ENCODE peak calls at places on chromosomes 5 and 9, in seven cellular contexts. M is left ventricle myocardium inferior; I is nephron progenitor cell; S is breast epithelium; Y is CD8-positive, alpha-beta T cell; U is IMR-90; Z is RWPE1. F is an unnamed sample.

GRCh38 chr9:130866474-130866965 is 30.1 kb downstream of the QRFP start:
- DNase-seq in M (no peak), I (peak; percentile 81), S (peak; percentile 72), Y (peak; percentile 40), U (peak; percentile 89), Z (peak; percentile 90), F (no peak)

GRCh38 chr5:139708877-139709586 is 60.9 kb downstream of the CXXC5 start:
- DNase-seq in M (peak; percentile 62), I (peak; percentile 82), S (peak; percentile 50), Y (no peak), U (peak; percentile 28), Z (no peak), F (peak; percentile 68)

GRCh38 chr5:178282391-178282790 is 49.8 kb upstream of the PHYKPL start:
- DNase-seq in M (no peak), I (no peak), S (no peak), Y (no peak), U (no peak), Z (no peak), F (peak; percentile 40)

GRCh38 chr5:132483101-132483500 is 7.5 kb downstream of the IRF1 start:
- DNase-seq in M (no peak), I (no peak), S (no peak), Y (peak; percentile 22), U (no peak), Z (no peak), F (no peak)

GRCh38 chr5:149748471-149749094 is 18.5 kb downstream of the PPARGC1B start:
- DNase-seq in M (no peak), I (no peak), S (no peak), Y (no peak), U (no peak), Z (no peak), F (no peak)

GRCh38 chr9:36392489-36392888 is 7.6 kb downstream of the RNF38 start:
- DNase-seq in M (no peak), I (no peak), S (no peak), Y (no peak), U (peak; percentile 31), Z (no peak), F (no peak)

GRCh38 chr5:56827043-56827442 is 11.7 kb downstream of the MAP3K1 start:
- DNase-seq in M (no peak), I (no peak), S (peak; percentile 23), Y (no peak), U (no peak), Z (no peak), F (no peak)

GRCh38 chr5:164422400-164422799 is 917.0 kb downstream of the MAT2B start:
- DNase-seq in M (no peak), I (peak; percentile 25), S (no peak), Y (no peak), U (peak; percentile 30), Z (no peak), F (no peak)

GRCh38 chr5:162372265-162372664 is 304.7 kb downstream of the GABRG2 start:
- DNase-seq in M (no peak), I (no peak), S (no peak), Y (no peak), U (no peak), Z (no peak), F (no peak)

GRCh38 chr9:130663258-130664171 is 879 bp upstream of the PRDM12 start:
- DNase-seq in M (no peak), I (peak; percentile 53), S (no peak), Y (no peak), U (no peak), Z (no peak), F (no peak)

GRCh38 chr5:94228791-94229190 is 389.6 kb downstream of the KIAA0825 start:
- DNase-seq in M (no peak), I (no peak), S (no peak), Y (no peak), U (no peak), Z (no peak), F (no peak)

GRCh38 chr9:29212590-29213373 is 1639.5 kb upstream of the C9orf72 start:
- DNase-seq in M (no peak), I (peak; percentile 48), S (no peak), Y (no peak), U (no peak), Z (peak; percentile 33), F (no peak)

GRCh38 chr5:157475432-157475831 is 15.4 kb downstream of the NIPAL4 start:
- DNase-seq in M (no peak), I (no peak), S (no peak), Y (no peak), U (no peak), Z (no peak), F (no peak)

GRCh38 chr5:157470616-157471015 is 10.6 kb downstream of the NIPAL4 start:
- DNase-seq in M (no peak), I (no peak), S (no peak), Y (no peak), U (no peak), Z (no peak), F (no peak)

GRCh38 chr5:157471709-157472108 is 11.7 kb downstream of the NIPAL4 start:
- DNase-seq in M (no peak), I (peak; percentile 23), S (no peak), Y (no peak), U (peak; percentile 33), Z (peak; percentile 48), F (no peak)

GRCh38 chr5:157476699-157477408 is 16.8 kb downstream of the NIPAL4 start:
- DNase-seq in M (no peak), I (peak; percentile 43), S (peak; percentile 29), Y (no peak), U (peak; percentile 74), Z (peak; percentile 88), F (no peak)

DNA sequence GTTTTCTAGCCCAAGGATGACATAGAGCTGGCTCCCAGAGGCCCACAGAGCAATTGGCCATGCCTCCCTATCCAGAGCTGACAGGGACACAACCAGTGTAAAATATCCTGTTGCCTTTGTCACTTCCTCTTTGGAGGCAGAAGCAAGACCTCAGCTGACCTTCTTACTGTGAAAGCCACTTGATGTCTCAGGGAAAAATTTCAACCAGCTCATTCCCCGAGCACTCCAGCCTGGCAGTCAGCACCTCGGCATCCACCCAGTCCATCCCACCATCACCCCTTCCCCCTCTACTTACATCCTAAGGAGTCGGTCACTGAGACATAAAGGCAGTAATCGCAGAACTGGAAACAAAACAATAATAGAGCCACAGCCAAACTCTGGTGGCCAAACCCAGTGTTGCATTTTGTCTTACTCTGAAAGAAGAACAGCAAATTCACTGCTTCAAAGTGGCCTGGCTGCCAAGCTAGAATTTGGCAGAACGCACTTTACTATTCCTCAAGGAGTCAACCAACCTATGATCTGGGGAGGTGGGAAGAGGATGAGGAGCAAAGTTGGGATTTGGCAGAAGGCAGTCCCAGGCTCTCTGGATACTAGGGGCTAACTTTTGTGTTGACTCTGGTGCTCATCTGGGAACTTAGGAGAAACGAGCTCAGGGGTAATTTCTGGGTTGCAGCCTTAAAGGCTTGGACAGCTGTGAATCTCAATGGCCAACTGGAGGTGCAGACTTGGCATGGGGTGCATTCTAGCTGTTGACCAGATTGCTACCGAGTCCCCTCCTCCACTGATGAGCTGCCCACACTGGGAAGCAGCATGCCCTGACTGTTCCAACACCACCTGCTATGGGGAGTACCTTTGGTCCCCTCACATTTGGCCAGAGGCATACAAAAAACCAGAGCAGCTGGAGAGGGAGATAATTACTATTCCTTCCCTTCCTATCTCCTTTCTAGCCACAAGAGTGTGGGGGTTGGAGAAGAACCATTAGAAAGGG is 13.7 kb downstream of the NIPAL4 start:
- DNase-seq in M (no peak), I (no peak), S (no peak), Y (no peak), U (peak; percentile 87), Z (no peak), F (no peak)
- TF ChIP-seq CTCF in M (peak; percentile 30), I (no peak), S (no peak), Y (no peak), U (no peak), Z (no peak), F (no peak)

GRCh38 chr9:71446499-71447411 is 321.6 kb downstream of the CEMIP2 start:
- DNase-seq in M (no peak), I (peak; percentile 87), S (no peak), Y (no peak), U (peak; percentile 46), Z (peak; percentile 62), F (peak; percentile 49)
- TF ChIP-seq CTCF in M (no peak), I (peak; percentile 25), S (no peak), Y (no peak), U (no peak), Z (no peak), F (no peak)

GRCh38 chr9:135032041-135032835 is 55.2 kb upstream of the OLFM1 start:
- DNase-seq in M (no peak), I (no peak), S (no peak), Y (no peak), U (no peak), Z (no peak), F (no peak)

GRCh38 chr9:135033487-135033886 is 54.0 kb upstream of the OLFM1 start:
- DNase-seq in M (no peak), I (no peak), S (no peak), Y (no peak), U (no peak), Z (no peak), F (no peak)

GRCh38 chr9:135030711-135031245 is 56.7 kb upstream of the OLFM1 start:
- DNase-seq in M (no peak), I (no peak), S (no peak), Y (no peak), U (no peak), Z (no peak), F (no peak)

GRCh38 chr9:135034106-135034505 is 53.4 kb upstream of the OLFM1 start:
- DNase-seq in M (no peak), I (no peak), S (no peak), Y (no peak), U (no peak), Z (no peak), F (no peak)

DNA sequence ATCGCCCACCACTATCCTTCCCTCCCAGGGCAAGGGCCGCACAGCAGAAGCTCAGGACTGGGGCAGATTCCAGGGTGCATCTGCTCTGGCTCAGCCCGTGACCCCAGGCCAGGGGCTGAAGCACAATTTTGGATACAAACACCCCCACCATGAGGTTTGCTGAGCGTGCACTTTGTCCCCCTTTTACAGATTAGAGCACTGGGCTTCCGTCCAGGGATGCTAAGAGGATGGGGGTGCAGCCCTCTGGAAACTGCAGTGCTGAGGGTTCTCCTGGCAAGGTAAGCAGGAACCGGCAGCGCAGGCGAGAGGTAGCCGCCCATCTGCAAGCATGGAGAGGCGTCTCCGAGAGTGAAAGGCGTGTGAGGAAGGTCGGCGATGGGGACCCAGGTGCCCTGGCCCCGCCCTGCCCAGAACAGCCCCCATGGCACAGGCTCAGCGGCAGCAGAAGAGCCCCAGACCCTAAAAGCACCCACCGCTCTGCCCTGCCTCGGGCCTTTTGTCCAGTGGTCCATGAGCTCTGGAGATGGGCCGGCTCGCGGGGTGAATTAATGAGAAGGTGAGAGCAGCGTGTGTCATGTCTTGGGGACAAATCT is 54.5 kb upstream of the OLFM1 start:
- DNase-seq in M (no peak), I (no peak), S (no peak), Y (no peak), U (no peak), Z (no peak), F (no peak)
- TF ChIP-seq CTCF in M (no peak), I (no peak), S (no peak), Y (no peak), U (no peak), Z (no peak), F (no peak)

DNA sequence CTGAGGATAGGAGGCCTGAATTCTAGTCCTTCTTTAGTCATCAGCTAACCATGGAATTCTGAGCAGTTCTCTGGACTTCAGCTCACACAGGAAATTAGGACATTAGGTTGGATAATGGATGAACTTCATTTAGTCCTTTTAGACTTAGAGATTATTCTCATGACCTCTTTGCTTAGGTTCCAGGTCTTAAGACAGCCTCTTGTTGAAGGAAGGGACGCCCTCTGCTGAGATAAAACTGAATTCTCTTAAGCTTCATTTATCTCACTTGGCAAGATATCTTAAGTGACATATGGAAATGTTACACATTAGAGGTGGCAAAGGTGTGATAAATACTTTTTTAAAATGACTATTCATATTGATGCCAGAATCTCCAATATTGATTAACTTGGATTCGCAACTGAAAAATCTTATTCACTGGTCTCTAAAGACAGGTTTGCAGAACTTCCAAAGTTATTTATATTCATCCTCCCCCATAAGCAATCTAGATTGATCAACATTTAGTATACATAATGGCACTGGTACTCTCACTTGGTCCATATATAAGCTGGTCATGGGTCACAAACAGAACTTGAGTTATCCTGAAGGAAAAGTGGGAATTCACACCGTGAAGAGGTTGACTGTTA is 16.9 kb upstream of the ZNF366 start:
- DNase-seq in M (no peak), I (no peak), S (no peak), Y (no peak), U (peak; percentile 88), Z (peak; percentile 52), F (no peak)
- TF ChIP-seq CTCF in M (peak; percentile 77), I (peak; percentile 36), S (peak; percentile 45), Y (no peak), U (peak; percentile 73), Z (peak; percentile 74), F (peak; percentile 62)

F was measured in lower lobe of right lung.